ENCODE peak calls at places on chromosomes 13 and 19, in four cellular contexts. T, K, G and F are unnamed samples.
A peak's percentile ranks its signal among the peaks of the same experiment; 100 is the strongest.

GRCh38 chr13:39612023-39612637 is 9.1 kb upstream of the LHFPL6 start:
- DNase-seq in K (peak; percentile 86), G (peak; percentile 71), T (peak; percentile 40), F (no peak)

GRCh38 chr13:110380359-110381028 is 73.4 kb downstream of the COL4A2 start:
- DNase-seq in G (peak; percentile 95), T (no peak), K (no peak), F (no peak)

GRCh38 chr13:75621147-75621546 is 15.0 kb upstream of the LMO7 start:
- DNase-seq in K (no peak), T (no peak), G (peak; percentile 86), F (no peak)

GRCh38 chr19:2610637-2611482 is 91.6 kb downstream of the GNG7 start:
- DNase-seq in T (peak; percentile 95), G (peak; percentile 96), K (peak; percentile 97), F (peak; percentile 85)

GRCh38 chr13:59086147-59086546 is 1077.6 kb downstream of the DIAPH3 start:
- DNase-seq in K (no peak), T (no peak), G (peak; percentile 97), F (no peak)

GRCh38 chr19:49150106-49150943 is 4.9 kb downstream of the HRC start:
- DNase-seq in T (peak; percentile 90), G (peak; percentile 78), K (peak; percentile 89), F (peak; percentile 81)

GRCh38 chr13:60227168-60227567 is 63.4 kb upstream of the DIAPH3 start:
- DNase-seq in G (peak; percentile 1), T (no peak), K (no peak), F (no peak)

GRCh38 chr19:48496959-48497727 is 14.5 kb downstream of the LMTK3 start:
- DNase-seq in K (no peak), T (no peak), G (no peak), F (no peak)

GRCh38 chr19:679418-680286 is 3.5 kb downstream of the FSTL3 start:
- DNase-seq in T (peak; percentile 73), G (peak; percentile 84), K (peak; percentile 88), F (no peak)

GRCh38 chr19:39211731-39212376 is 7.8 kb upstream of the SYCN start:
- DNase-seq in K (no peak), T (no peak), G (no peak), F (no peak)

GRCh38 chr19:4012975-4013634 is 5.6 kb downstream of the PIAS4 start:
- DNase-seq in G (no peak), K (no peak), T (no peak), F (no peak)

GRCh38 chr19:40553885-40554857 is 22.5 kb upstream of the SHKBP1 start:
- DNase-seq in T (no peak), K (no peak), G (no peak), F (no peak)

GRCh38 chr19:23313196-23313595 is 63.0 kb upstream of the ZNF724 start:
- DNase-seq in K (no peak), T (no peak), G (no peak), F (no peak)

GRCh38 chr13:47798194-47798593 is 202.9 kb downstream of the SUCLA2 start:
- DNase-seq in K (no peak), T (no peak), G (no peak), F (no peak)

GRCh38 chr13:47796816-47797215 is 204.3 kb downstream of the SUCLA2 start:
- DNase-seq in T (no peak), G (no peak), K (no peak), F (no peak)

GRCh38 chr13:47790755-47791154 is 210.3 kb downstream of the SUCLA2 start:
- DNase-seq in G (no peak), T (no peak), K (no peak), F (no peak)

GRCh38 chr13:47798906-47799305 is 202.2 kb downstream of the SUCLA2 start:
- DNase-seq in G (peak; percentile 7), K (no peak), T (no peak), F (no peak)

DNA sequence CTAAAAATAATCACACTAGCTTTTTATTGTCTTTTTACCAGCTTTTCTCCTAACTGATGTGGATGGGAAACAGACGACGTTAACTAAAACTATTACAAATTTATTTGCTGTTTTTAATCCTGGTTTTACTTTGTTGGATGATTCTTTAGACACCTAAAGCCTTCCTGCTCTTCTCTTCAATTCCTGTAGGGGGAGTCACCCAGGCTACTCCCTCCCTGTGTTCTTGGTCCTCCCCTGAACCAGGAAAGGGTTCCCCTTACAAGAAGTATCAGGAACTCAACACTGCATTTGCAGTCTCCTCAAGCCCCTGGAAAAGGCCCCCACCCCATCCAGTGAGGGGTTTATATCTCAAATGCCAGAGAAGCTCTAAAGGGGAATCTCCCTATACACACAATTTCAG is 206.1 kb downstream of the SUCLA2 start:
- DNase-seq in T (no peak), G (no peak), K (no peak), F (no peak)
- TF ChIP-seq CTCF in T (peak; percentile 18), G (peak; percentile 52), K (peak; percentile 12), F (no peak)

GRCh38 chr19:35009424-35010415 is 9.6 kb downstream of the GRAMD1A start:
- DNase-seq in T (no peak), G (no peak), K (no peak), F (no peak)
- H3K27ac ChIP-seq in T (no peak overlapping the region), G (no peak overlapping the region), K (no peak overlapping the region), F (no peak overlapping the region)

DNA sequence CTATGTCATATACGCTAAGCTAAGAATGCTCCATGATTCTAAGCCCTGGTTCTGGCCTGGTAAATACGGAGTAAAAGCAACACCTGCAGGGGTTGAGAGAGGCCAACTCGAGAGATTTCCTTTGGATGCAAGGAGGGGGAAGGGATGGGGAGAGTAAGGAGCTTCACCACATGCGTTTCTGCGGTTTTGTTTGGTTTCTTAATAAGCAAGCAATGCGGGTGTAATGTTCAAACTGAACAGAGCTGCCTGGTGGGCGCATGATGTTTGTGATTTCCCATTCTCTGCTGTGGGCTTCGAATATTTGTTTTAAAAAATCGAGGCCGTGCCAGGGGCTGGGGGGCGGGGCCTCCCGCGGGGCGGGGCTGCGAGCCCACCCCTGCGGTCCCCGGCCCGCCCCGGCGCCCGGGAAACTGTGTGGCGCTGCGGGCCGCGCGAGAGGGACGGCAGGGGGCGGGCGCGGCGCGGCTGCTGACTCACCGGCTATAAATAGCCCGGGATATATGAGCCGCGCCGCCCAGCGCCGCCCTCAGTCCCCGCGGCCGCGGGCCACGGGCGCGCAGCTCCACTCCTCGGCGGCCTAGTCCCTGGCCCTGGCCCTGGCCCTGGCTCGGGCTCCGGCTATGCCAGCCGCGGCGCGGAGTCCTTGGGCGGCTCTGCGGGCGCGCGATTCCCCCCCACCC is 5.1 kb downstream of the BBC3 start:
- DNase-seq in K (peak; percentile 92), G (peak; percentile 79), T (peak; percentile 90), F (peak; percentile 89)
- TF ChIP-seq CTCF in K (peak; percentile 19), G (no peak), T (peak; percentile 42), F (peak; percentile 61)

GRCh38 chr13:20360835-20361412 is 128.8 kb upstream of the GJB6 start:
- DNase-seq in G (peak; percentile 68), T (no peak), K (no peak), F (no peak)
- H3K27ac ChIP-seq in G (no peak overlapping the region), T (peak overlapping the region; percentile 44), K (no peak overlapping the region), F (no peak overlapping the region)

GRCh38 chr13:99523838-99524237 is 22.6 kb downstream of the TM9SF2 start:
- DNase-seq in T (no peak), K (no peak), G (no peak), F (no peak)

GRCh38 chr13:99527346-99527745 is 26.1 kb downstream of the TM9SF2 start:
- DNase-seq in K (no peak), T (no peak), G (no peak), F (no peak)

GRCh38 chr13:99525967-99526366 is 24.7 kb downstream of the TM9SF2 start:
- DNase-seq in T (no peak), K (no peak), G (no peak), F (no peak)

GRCh38 chr13:99526549-99526948 is 25.3 kb downstream of the TM9SF2 start:
- DNase-seq in T (peak; percentile 25), G (no peak), K (no peak), F (no peak)

GRCh38 chr13:99528547-99528946 is 27.3 kb downstream of the TM9SF2 start:
- DNase-seq in K (no peak), G (no peak), T (no peak), F (no peak)
- TF ChIP-seq CTCF in K (no peak), G (peak; percentile 11), T (peak; percentile 54), F (peak; percentile 5)

DNA sequence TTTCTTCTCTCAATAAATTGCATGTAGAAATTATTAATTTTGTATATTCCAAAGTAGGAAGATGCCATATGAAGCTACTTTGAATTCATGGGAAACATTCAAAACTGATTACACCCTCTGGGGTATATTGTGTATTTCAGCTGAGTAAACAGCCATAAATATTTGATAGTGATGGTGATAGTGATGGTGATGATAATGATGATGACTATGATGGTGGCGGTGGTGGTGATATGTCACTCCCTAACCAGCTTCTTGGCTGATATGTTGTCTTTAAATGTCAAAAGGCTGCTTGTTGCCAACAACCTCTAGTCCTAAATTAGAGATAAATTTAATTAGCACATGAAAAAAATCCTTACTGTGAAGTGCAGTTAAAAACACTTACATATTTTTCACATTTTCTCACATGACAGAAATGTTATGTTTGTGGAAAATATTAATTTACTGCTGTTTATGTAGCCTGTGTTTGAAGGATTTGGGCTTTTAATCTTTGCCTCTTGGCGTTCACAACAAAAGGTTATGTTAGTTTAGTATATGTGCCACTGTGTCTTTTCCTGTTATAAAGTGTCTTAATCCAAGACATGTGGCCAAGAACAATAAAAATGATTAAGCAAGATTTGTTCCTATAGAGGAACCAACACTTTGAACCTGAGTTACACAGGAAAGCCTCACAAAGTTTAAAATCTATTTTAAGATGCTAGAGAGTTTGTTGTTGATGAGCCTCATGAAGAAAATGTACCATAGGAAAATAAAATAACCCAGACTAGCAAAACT is 102.2 kb downstream of the LRCH1 start:
- DNase-seq in G (no peak), T (no peak), K (no peak), F (no peak)
- H3K27ac ChIP-seq in G (peak overlapping the region; percentile 23), T (peak overlapping the region; percentile 56), K (peak overlapping the region; percentile 86), F (peak overlapping the region; percentile 49)

GRCh38 chr19:44988896-44989563 is 12.2 kb upstream of the RELB start:
- DNase-seq in G (peak; percentile 41), T (peak; percentile 60), K (peak; percentile 74), F (peak; percentile 54)
- TF ChIP-seq CTCF in G (peak; percentile 69), T (peak; percentile 36), K (peak; percentile 31), F (peak; percentile 41)

GRCh38 chr19:42287826-42288107 is 14.2 kb upstream of the PRR19 start:
- DNase-seq in G (no peak), T (no peak), K (no peak), F (no peak)
- H3K27ac ChIP-seq in G (no peak overlapping the region), T (no peak overlapping the region), K (no peak overlapping the region), F (peak overlapping the region; percentile 21)

DNA sequence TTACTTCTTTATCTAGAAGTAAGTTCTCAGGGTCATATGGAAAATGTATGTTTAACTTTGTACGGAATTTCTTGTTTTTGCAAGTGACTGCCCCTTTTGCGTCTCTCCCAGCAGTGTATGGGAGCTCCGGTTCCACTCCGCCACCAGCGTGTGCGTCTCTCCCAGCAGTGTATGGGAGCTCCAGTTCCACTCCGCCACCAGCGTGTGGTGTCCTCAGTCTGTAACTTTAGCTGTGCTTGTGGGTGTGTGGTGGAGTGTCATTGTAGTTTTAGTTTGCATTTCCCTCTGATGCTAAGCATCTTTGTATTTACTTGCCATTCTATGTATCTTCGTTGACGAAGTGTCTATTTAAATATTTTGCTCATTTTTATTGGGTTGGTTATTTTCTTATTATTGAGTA is 2.4 kb downstream of the CUL4A start:
- DNase-seq in G (no peak), T (no peak), K (peak; percentile 39), F (no peak)
- TF ChIP-seq CTCF in G (no peak), T (no peak), K (no peak), F (no peak)